ENCODE peak calls at places on chromosome X, in four cellular contexts. Q is endothelial cell, I is AG10803, B is cardiac fibroblast. N is an unnamed sample.

GRCh38 chrX:19772759-19773623 is 114.4 kb downstream of the SH3KBP1 start:
- DNase-seq in Q (no peak), I (no peak), B (no peak), N (no peak)

GRCh38 chrX:153556767-153557166 is 39.3 kb downstream of the ATP2B3 start:
- DNase-seq in Q (no peak), I (no peak), B (no peak), N (no peak)

GRCh38 chrX:2967998-2968909 is 38.1 kb upstream of the ARSH start:
- DNase-seq in Q (no peak), I (peak; percentile 50), B (peak; percentile 49), N (no peak)

GRCh38 chrX:15738686-15739016 is 581 bp downstream of the CA5B start:
- DNase-seq in Q (no peak), I (no peak), B (no peak), N (no peak)

GRCh38 chrX:123860983-123861382 is 1.1 kb downstream of the XIAP start:
- DNase-seq in Q (no peak), I (no peak), B (peak; percentile 32), N (no peak)

GRCh38 chrX:49171752-49172279 is at the start of gene PLP2:
- DNase-seq in Q (no peak), I (peak; percentile 43), B (peak; percentile 53), N (no peak)

GRCh38 chrX:153732406-153732805 is 7.8 kb downstream of the ABCD1 start:
- DNase-seq in Q (no peak), I (no peak), B (no peak), N (no peak)

GRCh38 chrX:110407910-110408545 is 49.4 kb downstream of the RTL9 start:
- DNase-seq in Q (peak; percentile 70), I (peak; percentile 55), B (peak; percentile 77), N (peak; percentile 75)

GRCh38 chrX:10471426-10471825 is 149.0 kb downstream of the MID1 start:
- DNase-seq in Q (no peak), I (peak; percentile 21), B (no peak), N (no peak)

GRCh38 chrX:100979881-100980607 is 10.5 kb downstream of the ARL13A start:
- DNase-seq in Q (no peak), I (no peak), B (no peak), N (no peak)

GRCh38 chrX:38437093-38437492 is 84.7 kb downstream of the OTC start:
- DNase-seq in Q (no peak), I (no peak), B (peak; percentile 9), N (no peak)

GRCh38 chrX:38627683-38628082 is 66.3 kb downstream of the TSPAN7 start:
- DNase-seq in Q (peak; percentile 7), I (no peak), B (peak; percentile 42), N (no peak)

GRCh38 chrX:10630320-10630719 is 9.9 kb upstream of the MID1 start:
- DNase-seq in Q (no peak), I (no peak), B (no peak), N (no peak)

GRCh38 chrX:24410514-24411189 is 50.2 kb downstream of the SUPT20HL1 start:
- DNase-seq in Q (no peak), I (no peak), B (no peak), N (no peak)

GRCh38 chrX:47143894-47144625 is 442 bp downstream of the NDUFB11 start:
- DNase-seq in Q (peak; percentile 8), I (peak; percentile 27), B (no peak), N (no peak)

GRCh38 chrX:126027229-126027628 is 138.9 kb downstream of the DCAF12L2 start:
- DNase-seq in Q (no peak), I (no peak), B (no peak), N (no peak)

GRCh38 chrX:100636321-100636991 is at the start of gene TSPAN6:
- DNase-seq in Q (peak; percentile 73), I (peak; percentile 80), B (peak; percentile 90), N (peak; percentile 81)

GRCh38 chrX:17608898-17609297 is 128.4 kb upstream of the SCML1 start:
- DNase-seq in Q (no peak), I (no peak), B (no peak), N (no peak)

GRCh38 chrX:18945488-18945887 is 38.4 kb downstream of the PHKA2 start:
- DNase-seq in Q (no peak), I (no peak), B (no peak), N (no peak)

GRCh38 chrX:41909068-41909467 is 14.3 kb downstream of the CASK start:
- DNase-seq in Q (no peak), I (no peak), B (no peak), N (no peak)

GRCh38 chrX:134999469-134999868 is 8.7 kb downstream of the SMIM10 start:
- DNase-seq in Q (no peak), I (peak; percentile 60), B (peak; percentile 76), N (no peak)

GRCh38 chrX:46330513-46330912 is 214.7 kb downstream of the ZNF674 start:
- DNase-seq in Q (no peak), I (no peak), B (no peak), N (no peak)

GRCh38 chrX:23317799-23318724 is 16.6 kb upstream of the PTCHD1 start:
- DNase-seq in Q (peak; percentile 57), I (peak; percentile 20), B (peak; percentile 11), N (no peak)

GRCh38 chrX:114152801-114153200 is 431.1 kb upstream of the HTR2C start:
- DNase-seq in Q (no peak), I (no peak), B (no peak), N (no peak)

GRCh38 chrX:9864011-9864410 is 77.8 kb downstream of the SHROOM2 start:
- DNase-seq in Q (no peak), I (no peak), B (no peak), N (no peak)

GRCh38 chrX:45980726-45981125 is 564.5 kb downstream of the ZNF674 start:
- DNase-seq in Q (no peak), I (no peak), B (no peak), N (no peak)

GRCh38 chrX:39875834-39876625 is 221.7 kb downstream of the BCOR start:
- DNase-seq in Q (no peak), I (no peak), B (no peak), N (no peak)

GRCh38 chrX:124098089-124098488 is 136.6 kb downstream of the STAG2 start:
- DNase-seq in Q (no peak), I (peak; percentile 47), B (peak; percentile 45), N (no peak)

GRCh38 chrX:22314692-22315091 is 42.0 kb downstream of the CBLL2 start:
- DNase-seq in Q (no peak), I (no peak), B (peak; percentile 13), N (no peak)

GRCh38 chrX:132716006-132716405 is 227.2 kb upstream of the MBNL3 start:
- DNase-seq in Q (no peak), I (no peak), B (peak; percentile 0), N (no peak)
- TF ChIP-seq CTCF in Q (no peak), I (peak; percentile 35), B (peak; percentile 3), N (peak; percentile 60)

GRCh38 chrX:108464604-108465003 is 25.0 kb downstream of the COL4A5 start:
- DNase-seq in Q (no peak), I (peak; percentile 13), B (peak; percentile 60), N (no peak)
- TF ChIP-seq CTCF in Q (no peak), I (no peak), B (no peak), N (no peak)

DNA sequence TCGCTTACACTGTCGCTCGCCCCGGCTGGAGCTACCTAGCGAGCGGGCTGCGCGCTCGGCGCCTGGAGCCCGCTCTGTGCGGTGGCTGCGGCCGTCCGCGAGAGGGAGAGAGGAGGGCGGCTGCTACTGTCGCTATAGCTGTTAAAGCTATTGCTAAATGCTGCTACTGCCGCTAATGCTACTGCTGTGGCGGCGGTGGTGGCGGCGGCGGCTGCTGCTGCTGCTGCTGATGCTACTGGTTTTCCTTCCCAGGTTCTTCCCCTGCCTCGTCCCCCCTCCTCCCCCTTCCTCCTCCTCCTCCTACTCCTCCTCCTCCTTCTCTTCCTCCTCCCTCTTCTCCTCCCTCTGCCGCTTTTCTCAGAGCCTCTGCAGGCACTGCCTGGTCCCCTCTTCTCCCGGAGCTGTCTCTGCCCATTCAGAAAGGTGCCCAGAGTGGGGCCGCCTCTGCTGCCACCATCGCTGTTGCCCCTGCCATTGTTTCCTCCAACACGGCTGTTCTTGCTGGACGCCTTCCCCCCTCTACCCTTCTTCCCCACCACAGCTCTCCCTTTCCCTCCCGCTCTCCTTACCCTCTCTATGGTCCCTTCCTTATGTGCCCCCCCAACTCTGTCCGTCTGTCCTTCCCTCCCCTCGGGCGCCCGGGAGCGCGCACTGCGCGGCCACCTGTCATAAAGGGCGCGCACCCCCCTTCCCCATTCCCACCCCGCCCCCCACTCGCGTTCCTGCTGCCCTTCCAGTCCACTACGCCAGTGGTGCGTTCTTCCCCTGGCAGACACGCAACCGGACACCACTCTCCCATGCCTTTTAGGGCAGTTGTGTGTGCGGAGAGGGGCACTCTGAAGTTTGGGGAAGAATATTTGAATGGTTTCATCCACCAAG is at the start of gene NEXMIF:
- DNase-seq in Q (peak; percentile 47), I (peak; percentile 9), B (peak; percentile 13), N (no peak)
- TF ChIP-seq CTCF in Q (no peak), I (no peak), B (peak; percentile 14), N (peak; percentile 58)

DNA sequence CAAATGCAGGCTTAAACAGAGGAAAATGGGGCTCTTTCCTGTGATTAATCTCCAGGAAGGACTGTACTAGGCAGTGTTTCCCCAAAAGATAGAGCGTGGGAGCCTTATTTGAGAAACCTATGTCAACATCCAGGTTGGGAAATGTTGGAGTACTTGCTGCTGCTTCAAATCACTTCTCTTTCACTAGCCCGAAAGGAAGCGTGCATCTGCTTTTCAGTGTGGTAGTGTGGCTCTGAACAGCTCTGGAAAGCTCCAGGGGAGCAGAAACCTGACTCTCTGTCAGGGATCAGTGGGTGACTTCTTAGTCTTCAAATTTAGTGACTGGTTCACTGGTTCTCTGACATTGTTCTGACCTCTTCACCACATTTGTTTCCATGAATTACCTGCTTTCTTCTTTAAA is 36.8 kb downstream of the DLG3 start:
- DNase-seq in Q (no peak), I (no peak), B (peak; percentile 18), N (no peak)
- TF ChIP-seq CTCF in Q (no peak), I (no peak), B (no peak), N (no peak)

GRCh38 chrX:307261-308111 is 11.1 kb downstream of the GTPBP6 start:
- DNase-seq in Q (no peak), I (no peak), B (no peak), N (no peak)
- TF ChIP-seq CTCF in Q (no peak), I (no peak), B (no peak), N (peak; percentile 43)

GRCh38 chrX:145818522-145819075 is 970 bp downstream of the SLITRK2 start:
- DNase-seq in Q (no peak), I (no peak), B (no peak), N (no peak)
- TF ChIP-seq CTCF in Q (no peak), I (no peak), B (no peak), N (peak; percentile 31)

N was measured in type B pancreatic cell.